ENCODE peak calls at places on chromosomes 6 and 20, in eight cellular contexts. G is GM23248, E is fibroblast of lung, F is AG04450, O is HL-60, A is lower lobe of right lung, B is body of pancreas, U is cardiac muscle cell. I is an unnamed sample.

GRCh38 chr6:25006565-25007001 is 70.8 kb upstream of the RIPOR2 start:
- DNase-seq in E (peak), A (peak), B (peak), F (no peak), G (peak), U (peak), O (peak), I (no peak)

GRCh38 chr6:41153451-41153850 is 696 bp downstream of the TREML1 start:
- DNase-seq in B (no peak), F (no peak), A (no peak), U (no peak), O (no peak), G (no peak), E (no peak), I (no peak)

GRCh38 chr6:121143476-121143875 is 190.8 kb downstream of the TBC1D32 start:
- DNase-seq in O (no peak), B (no peak), A (no peak), G (peak), F (no peak), U (no peak), E (peak), I (no peak)

GRCh38 chr20:50385733-50386640 is 124.2 kb upstream of the PTPN1 start:
- DNase-seq in U (no peak), G (no peak), B (no peak), F (no peak), A (no peak), E (no peak), O (no peak), I (no peak)

GRCh38 chr6:36195471-36196048 is 984 bp upstream of the BRPF3 start:
- DNase-seq in F (no peak), A (no peak), E (no peak), G (peak), U (no peak), B (no peak), O (no peak), I (no peak)

GRCh38 chr6:134063966-134064445 is 11.6 kb upstream of the SLC2A12 start:
- DNase-seq in A (no peak), U (peak), F (peak), O (peak), B (peak), E (peak), G (peak), I (no peak)

GRCh38 chr6:158445426-158446085 is 114.3 kb upstream of the TMEM181 start:
- DNase-seq in F (no peak), O (no peak), A (no peak), U (peak), E (peak), B (no peak), G (no peak), I (no peak)

GRCh38 chr20:1912056-1912455 is 16.8 kb downstream of the SIRPA start:
- DNase-seq in A (no peak), F (no peak), G (no peak), E (peak), O (no peak), B (no peak), U (peak), I (no peak)

GRCh38 chr6:501891-502601 is 110.5 kb downstream of the IRF4 start:
- DNase-seq in A (no peak), U (no peak), B (no peak), F (no peak), G (no peak), E (no peak), O (no peak), I (no peak)

GRCh38 chr20:52191132-52191435 is 495 bp downstream of the ZFP64 start:
- DNase-seq in A (no peak), G (no peak), E (no peak), F (no peak), B (no peak), O (no peak), U (no peak), I (no peak)

GRCh38 chr6:56652994-56653393 is 10.3 kb upstream of the DST start:
- DNase-seq in O (no peak), A (no peak), G (peak), E (peak), B (no peak), U (peak), F (no peak), I (no peak)

GRCh38 chr20:4956200-4956810 is 45.0 kb downstream of the SLC23A2 start:
- DNase-seq in O (peak), G (peak), B (no peak), E (peak), A (no peak), F (no peak), U (peak), I (no peak)

GRCh38 chr20:59514554-59514953 is 89.8 kb upstream of the PHACTR3 start:
- DNase-seq in G (no peak), E (no peak), U (no peak), F (no peak), A (no peak), O (no peak), B (no peak), I (no peak)

GRCh38 chr20:8756410-8756809 is 312.5 kb upstream of the PLCB4 start:
- DNase-seq in O (no peak), U (peak), F (peak), B (no peak), G (peak), A (no peak), E (peak), I (no peak)

GRCh38 chr6:21596379-21597242 is 3.1 kb downstream of the SOX4 start:
- DNase-seq in B (peak), G (peak), F (no peak), U (peak), E (peak), A (peak), O (peak), I (peak)

DNA sequence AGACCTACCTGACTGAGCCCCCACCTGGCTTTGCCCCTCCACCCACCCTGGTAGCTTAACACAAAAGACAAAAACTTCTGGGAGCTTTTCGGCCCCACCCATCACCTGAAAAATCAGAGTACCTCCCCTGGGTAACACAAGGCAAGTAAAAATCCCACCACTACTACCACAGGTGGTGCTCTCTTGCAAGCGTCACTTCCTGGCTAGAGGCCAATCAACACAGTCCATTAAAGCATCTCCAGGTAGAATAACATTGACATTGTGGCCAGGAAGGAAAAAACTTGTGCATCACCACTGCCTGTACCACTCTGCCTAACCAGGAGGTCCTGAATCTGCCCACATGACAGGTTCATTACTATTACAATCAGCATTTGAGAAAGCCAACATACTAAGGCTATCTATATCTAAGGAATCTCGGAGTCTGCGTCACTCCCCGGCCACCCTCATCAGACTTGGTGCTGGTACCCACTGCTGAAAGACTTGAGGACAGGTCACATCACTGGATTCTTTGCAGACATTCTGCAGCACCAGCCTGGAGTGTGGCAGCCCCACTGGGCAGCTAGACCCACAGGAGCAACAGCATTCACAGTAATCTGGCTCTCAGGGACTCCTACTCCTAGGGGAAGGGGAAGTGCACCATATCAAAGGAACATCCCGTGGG is 125.9 kb downstream of the CDK19 start:
- DNase-seq in A (no peak), E (no peak), G (no peak), B (no peak), O (no peak), U (no peak), F (no peak), I (no peak)
- H3K27ac ChIP-seq in A (no peak), E (no peak), G (no peak), B (no peak), O (no peak), U (no peak), F (no peak), I (no peak)

DNA sequence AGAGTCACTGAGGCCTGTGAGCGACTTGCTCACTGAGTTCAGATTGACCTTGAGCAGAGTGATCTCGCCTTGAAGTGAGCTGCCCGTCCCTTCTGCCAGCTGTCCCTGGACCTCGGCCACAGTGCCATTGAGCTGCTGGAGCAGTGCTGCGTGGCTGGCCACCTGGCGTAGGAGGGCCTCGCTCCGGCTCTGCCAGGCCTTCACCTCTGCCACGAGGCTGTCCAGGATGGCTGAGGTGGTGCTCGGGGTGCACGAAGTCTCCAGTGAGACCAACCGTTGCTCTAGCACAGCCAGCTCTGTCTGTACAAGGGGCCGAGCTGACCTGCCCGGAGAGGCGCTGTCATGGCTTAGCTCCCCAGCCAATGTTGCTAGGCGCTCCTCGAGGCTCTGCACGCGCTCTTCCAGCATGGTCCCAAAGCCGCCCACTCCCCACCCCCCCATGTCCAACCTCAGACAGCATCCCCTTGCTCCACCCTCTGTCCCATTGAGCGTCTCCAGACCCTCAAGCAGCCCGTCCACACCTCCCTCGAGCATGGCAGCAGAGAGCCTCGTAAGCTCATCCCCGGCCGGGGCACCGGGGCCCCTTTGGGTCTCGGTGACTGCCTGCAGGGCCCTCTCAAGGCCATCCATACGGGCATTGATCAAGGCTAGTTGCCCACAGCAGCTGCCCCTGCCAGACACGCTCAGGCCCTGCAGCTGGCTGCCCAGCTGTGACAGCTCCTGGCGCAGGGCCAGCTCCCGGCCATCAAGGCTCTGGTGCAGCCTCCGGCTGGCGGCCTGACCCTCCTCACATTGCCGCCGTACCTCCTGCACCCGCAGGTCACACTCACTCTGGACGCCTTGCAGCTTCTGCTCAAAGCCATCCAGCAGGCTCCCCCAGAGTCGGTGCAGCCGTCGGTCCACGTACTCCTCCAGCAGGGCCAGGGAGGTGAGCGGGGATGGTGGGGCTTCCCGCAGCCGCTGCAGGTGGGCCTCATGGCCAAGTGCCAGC is 4.6 kb downstream of the EMILIN3 start:
- DNase-seq in A (no peak), U (no peak), O (no peak), E (no peak), F (no peak), G (no peak), B (peak), I (no peak)
- H3K27ac ChIP-seq in A (no peak), U (no peak), O (no peak), E (no peak), F (no peak), G (no peak), B (no peak), I (no peak)

GRCh38 chr6:52571099-52571755 is 5.6 kb downstream of the TRAM2 start:
- DNase-seq in F (no peak), A (no peak), O (no peak), B (no peak), E (no peak), G (peak), U (no peak), I (no peak)

GRCh38 chr6:52570291-52570700 is 6.6 kb downstream of the TRAM2 start:
- DNase-seq in B (no peak), F (no peak), G (peak), O (no peak), E (peak), U (peak), A (no peak), I (no peak)

GRCh38 chr6:52566201-52566600 is 10.7 kb downstream of the TRAM2 start:
- DNase-seq in G (no peak), A (no peak), O (no peak), E (no peak), F (no peak), U (no peak), B (no peak), I (no peak)

GRCh38 chr6:52566853-52567279 is 10.0 kb downstream of the TRAM2 start:
- DNase-seq in O (no peak), U (peak), F (peak), A (no peak), E (peak), B (no peak), G (peak), I (no peak)

GRCh38 chr6:52568320-52568719 is 8.5 kb downstream of the TRAM2 start:
- DNase-seq in B (no peak), F (no peak), U (no peak), O (no peak), A (no peak), E (no peak), G (no peak), I (no peak)
- H3K27ac ChIP-seq in B (peak), F (no peak), U (no peak), O (no peak), A (peak), E (peak), G (peak), I (peak)

GRCh38 chr6:161169060-161169459 is 104.8 kb downstream of the AGPAT4 start:
- DNase-seq in G (no peak), U (no peak), F (no peak), E (no peak), B (no peak), A (no peak), O (no peak), I (no peak)

GRCh38 chr6:161164182-161164625 is 109.7 kb downstream of the AGPAT4 start:
- DNase-seq in G (no peak), U (no peak), F (no peak), B (no peak), E (no peak), O (no peak), A (no peak), I (no peak)

GRCh38 chr6:161168281-161168891 is 105.5 kb downstream of the AGPAT4 start:
- DNase-seq in B (no peak), A (no peak), O (no peak), G (peak), U (peak), E (peak), F (peak), I (no peak)

GRCh38 chr6:161166176-161166575 is 107.7 kb downstream of the AGPAT4 start:
- DNase-seq in B (no peak), U (no peak), F (no peak), O (no peak), A (no peak), G (no peak), E (no peak), I (no peak)

DNA sequence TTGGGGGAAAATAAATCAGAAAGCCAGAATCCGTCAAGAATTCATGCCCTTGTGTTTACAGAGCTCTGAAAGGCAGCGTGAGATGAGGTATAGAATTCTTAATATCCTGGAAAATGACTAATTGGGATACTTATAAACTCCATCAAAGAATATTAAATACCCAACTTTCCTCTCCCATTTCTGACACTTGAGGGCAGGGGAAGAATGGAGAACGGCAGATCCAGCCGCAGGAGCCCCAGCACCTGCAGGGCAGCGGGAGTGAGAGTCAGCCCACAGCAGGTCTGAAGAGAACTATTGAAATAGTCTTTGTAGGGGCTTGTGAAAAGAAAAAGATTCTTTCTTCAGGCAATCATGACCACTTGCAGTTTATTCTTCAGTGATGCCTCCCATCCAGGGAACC is 107.2 kb downstream of the AGPAT4 start:
- DNase-seq in B (no peak), U (no peak), E (no peak), O (no peak), A (no peak), F (no peak), G (no peak), I (no peak)
- H3K27ac ChIP-seq in B (no peak), U (no peak), E (no peak), O (no peak), A (no peak), F (no peak), G (no peak), I (no peak)

GRCh38 chr20:24771651-24772061 is 177.4 kb upstream of the CST7 start:
- DNase-seq in O (no peak), G (no peak), A (no peak), B (no peak), U (no peak), E (no peak), F (no peak), I (peak)
- H3K27ac ChIP-seq in O (no peak), G (no peak), A (no peak), B (no peak), U (no peak), E (no peak), F (no peak), I (no peak)

I was measured in coronary artery.